ENCODE peak calls at places on chromosomes 13 and 19, in six cellular contexts. R is CD8-positive, alpha-beta T cell; X is NB4; U is activated T-cell treated with anti-CD3 and anti-CD28 coated beads for 1 hour; G is dorsolateral prefrontal cortex; F is HT-29. C is an unnamed sample.

GRCh38 chr13:92312823-92313222 is 913.8 kb upstream of the GPC6 start:
- DNase-seq in R (no peak), X (no peak), U (no peak), G (no peak), F (no peak), C (no peak)

GRCh38 chr19:55809381-55810058 is 22.3 kb downstream of the NLRP11 start:
- DNase-seq in R (no peak), X (peak; percentile 85), U (no peak), G (no peak), F (peak; percentile 97), C (peak; percentile 96)

GRCh38 chr13:105196052-105196451 is 1339.4 kb downstream of the EFNB2 start:
- DNase-seq in R (no peak), X (peak; percentile 4), U (no peak), G (no peak), F (peak; percentile 36), C (no peak)

GRCh38 chr19:47644743-47645499 is 36.0 kb downstream of the BICRA start:
- DNase-seq in R (no peak), X (no peak), U (no peak), G (no peak), F (peak; percentile 71), C (no peak)

GRCh38 chr13:21238267-21238666 is 61.8 kb downstream of the MRPL57 start:
- DNase-seq in R (no peak), X (no peak), U (no peak), G (no peak), F (no peak), C (no peak)

GRCh38 chr19:5243878-5244277 is 96.7 kb downstream of the PTPRS start:
- DNase-seq in R (no peak), X (no peak), U (no peak), G (no peak), F (no peak), C (no peak)

GRCh38 chr19:16017138-16017490 is 59.2 kb upstream of the TPM4 start:
- DNase-seq in R (no peak), X (no peak), U (no peak), G (no peak), F (no peak), C (no peak)

GRCh38 chr19:6509118-6509971 is 7.2 kb upstream of the TUBB4A start:
- DNase-seq in R (no peak), X (no peak), U (no peak), G (peak; percentile 88), F (peak; percentile 10), C (peak; percentile 22)

GRCh38 chr19:29831686-29832085 is 19.9 kb downstream of the CCNE1 start:
- DNase-seq in R (no peak), X (no peak), U (no peak), G (no peak), F (no peak), C (no peak)

GRCh38 chr19:54364775-54365257 is at the start of gene LAIR1:
- DNase-seq in R (peak; percentile 44), X (peak; percentile 91), U (peak; percentile 52), G (no peak), F (no peak), C (no peak)